ENCODE peak calls at places on chromosomes 4 and X, in nine cellular contexts. I, D, A, N, Y, B, V, T and L are unnamed samples.

GRCh38 chr4:46894841-46895240 is 14.2 kb downstream of the COX7B2 start:
- DNase-seq in I (no peak), D (no peak), A (no peak), N (no peak), Y (no peak), B (no peak), V (no peak), T (no peak), L (no peak)

GRCh38 chr4:42633605-42634388 is 23.1 kb downstream of the ATP8A1 start:
- DNase-seq in I (no peak), D (no peak), A (no peak), N (no peak), Y (no peak), B (peak), V (no peak), T (no peak), L (peak)

GRCh38 chrX:45771560-45772340 is 571.1 kb upstream of the DIPK2B start:
- DNase-seq in I (no peak), D (peak), A (peak), N (peak), Y (peak), B (no peak), V (no peak), T (peak), L (peak)

GRCh38 chr4:41212221-41213203 is 1.8 kb downstream of the APBB2 start:
- DNase-seq in I (no peak), D (peak), A (no peak), N (no peak), Y (peak), B (no peak), V (no peak), T (no peak), L (peak)

GRCh38 chr4:96170198-96170597 is 330.3 kb downstream of the PDHA2 start:
- DNase-seq in I (no peak), D (no peak), A (no peak), N (peak), Y (no peak), B (no peak), V (no peak), T (no peak), L (peak)

GRCh38 chr4:76767983-76768382 is 130.0 kb downstream of the SOWAHB start:
- DNase-seq in I (no peak), D (no peak), A (no peak), N (no peak), Y (peak), B (no peak), V (no peak), T (no peak), L (no peak)

GRCh38 chrX:68682790-68683189 is 35.3 kb downstream of the STARD8 start:
- DNase-seq in I (no peak), D (no peak), A (no peak), N (no peak), Y (no peak), B (no peak), V (no peak), T (no peak), L (no peak)

GRCh38 chr4:153142700-153143438 is 61.4 kb upstream of the TRIM2 start:
- DNase-seq in I (peak), D (peak), A (peak), N (peak), Y (peak), B (no peak), V (no peak), T (peak), L (peak)

GRCh38 chrX:149950681-149951080 is 12.4 kb upstream of the EOLA2 start:
- DNase-seq in I (no peak), D (peak), A (no peak), N (no peak), Y (peak), B (no peak), V (no peak), T (no peak), L (peak)

GRCh38 chr4:138666366-138666765 is 349.2 kb upstream of the NOCT start:
- DNase-seq in I (no peak), D (no peak), A (no peak), N (no peak), Y (no peak), B (no peak), V (no peak), T (no peak), L (no peak)

GRCh38 chrX:117985241-117985640 is 131.4 kb downstream of the KLHL13 start:
- DNase-seq in I (no peak), D (no peak), A (no peak), N (no peak), Y (no peak), B (peak), V (no peak), T (no peak), L (peak)

GRCh38 chr4:56496241-56496640 is 9.3 kb upstream of the ARL9 start:
- DNase-seq in I (no peak), D (no peak), A (no peak), N (no peak), Y (no peak), B (no peak), V (no peak), T (no peak), L (no peak)

GRCh38 chr4:172480471-172480870 is 667.3 kb downstream of the GALNTL6 start:
- DNase-seq in I (no peak), D (no peak), A (no peak), N (no peak), Y (no peak), B (no peak), V (no peak), T (no peak), L (no peak)

GRCh38 chrX:19673334-19674040 is 158.2 kb upstream of the MAP3K15 start:
- DNase-seq in I (peak), D (peak), A (no peak), N (peak), Y (peak), B (no peak), V (peak), T (no peak), L (no peak)

GRCh38 chr4:7435411-7436095 is 823 bp upstream of the PSAPL1 start:
- DNase-seq in I (no peak), D (no peak), A (no peak), N (no peak), Y (no peak), B (no peak), V (no peak), T (no peak), L (no peak)
- H3K4me3 ChIP-seq in I (no peak), D (no peak), A (no peak), N (no peak), Y (no peak), B (no peak), V (no peak), T (no peak), L (no peak)

GRCh38 chrX:25039036-25039435 is 23.3 kb upstream of the ARX start:
- DNase-seq in I (no peak), D (no peak), A (no peak), N (no peak), Y (no peak), B (no peak), V (no peak), T (no peak), L (no peak)
- H3K4me3 ChIP-seq in I (no peak), D (no peak), A (no peak), N (no peak), Y (no peak), B (no peak), V (no peak), T (no peak), L (no peak)

DNA sequence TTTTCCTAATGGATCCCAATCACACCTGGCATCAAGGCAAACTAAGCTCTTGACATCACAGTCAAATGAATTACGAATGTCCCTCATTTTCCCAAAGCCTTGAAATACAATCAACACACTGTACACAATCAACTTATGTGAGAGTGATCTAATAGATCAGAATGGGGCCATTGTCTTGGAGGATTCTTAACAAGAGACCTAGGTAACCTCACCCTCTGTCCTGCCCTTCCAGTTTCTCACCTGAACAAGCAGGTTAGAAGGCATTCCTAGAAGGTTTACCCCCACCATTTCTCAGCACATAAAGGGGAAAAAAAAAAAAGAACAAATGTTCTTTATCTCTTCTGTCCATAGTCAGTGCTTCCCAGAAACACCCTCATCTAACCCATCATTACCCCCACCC is 6.3 kb downstream of the SLC39A8 start:
- DNase-seq in I (no peak), D (no peak), A (no peak), N (no peak), Y (no peak), B (no peak), V (no peak), T (no peak), L (no peak)
- H3K4me3 ChIP-seq in I (no peak), D (no peak), A (no peak), N (no peak), Y (no peak), B (no peak), V (no peak), T (no peak), L (no peak)

GRCh38 chr4:64508089-64508488 is 98.8 kb upstream of the TECRL start:
- DNase-seq in I (no peak), D (no peak), A (no peak), N (no peak), Y (no peak), B (no peak), V (no peak), T (no peak), L (no peak)
- H3K4me3 ChIP-seq in I (no peak), D (no peak), A (no peak), N (no peak), Y (no peak), B (no peak), V (no peak), T (no peak), L (no peak)

DNA sequence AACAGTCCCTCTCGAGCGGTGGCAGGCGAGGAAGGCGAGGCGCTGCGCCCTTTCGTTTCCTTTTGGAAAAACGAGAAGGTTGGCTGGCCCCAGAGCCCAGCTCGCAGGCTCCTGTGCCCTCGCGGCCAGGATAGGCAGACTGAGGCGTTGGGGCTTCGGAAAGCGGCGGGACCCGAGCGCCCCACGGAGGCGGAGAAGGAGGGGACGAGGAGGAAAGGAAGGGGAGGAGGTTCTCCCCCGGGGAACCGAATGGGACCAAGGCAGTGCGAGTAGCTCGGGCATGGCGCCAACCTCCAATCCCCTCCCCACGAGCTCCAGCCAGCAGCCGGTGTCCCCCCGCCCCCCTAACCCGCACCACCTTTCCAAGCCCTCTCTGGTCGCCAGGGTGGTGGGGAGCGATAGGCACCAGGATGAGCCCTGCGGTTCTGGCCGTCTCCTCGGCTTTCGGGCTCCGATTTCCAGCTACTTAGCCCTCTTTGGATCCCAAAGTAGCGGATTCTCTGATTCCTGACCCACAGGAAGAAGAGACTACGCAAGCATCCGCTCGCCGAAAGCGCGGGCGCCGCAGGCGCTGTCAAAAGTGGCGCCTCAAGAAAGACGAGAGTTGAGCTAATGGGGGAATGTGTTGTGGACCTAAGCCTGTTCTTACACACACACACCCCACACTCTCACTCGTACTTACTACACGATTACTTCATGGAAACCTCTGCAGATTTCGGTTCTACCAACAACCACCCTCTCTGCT is 15.2 kb upstream of the ZIC3 start:
- DNase-seq in I (no peak), D (no peak), A (no peak), N (no peak), Y (no peak), B (no peak), V (no peak), T (no peak), L (no peak)
- H3K4me3 ChIP-seq in I (peak), D (no peak), A (no peak), N (no peak), Y (no peak), B (no peak), V (no peak), T (no peak), L (no peak)

DNA sequence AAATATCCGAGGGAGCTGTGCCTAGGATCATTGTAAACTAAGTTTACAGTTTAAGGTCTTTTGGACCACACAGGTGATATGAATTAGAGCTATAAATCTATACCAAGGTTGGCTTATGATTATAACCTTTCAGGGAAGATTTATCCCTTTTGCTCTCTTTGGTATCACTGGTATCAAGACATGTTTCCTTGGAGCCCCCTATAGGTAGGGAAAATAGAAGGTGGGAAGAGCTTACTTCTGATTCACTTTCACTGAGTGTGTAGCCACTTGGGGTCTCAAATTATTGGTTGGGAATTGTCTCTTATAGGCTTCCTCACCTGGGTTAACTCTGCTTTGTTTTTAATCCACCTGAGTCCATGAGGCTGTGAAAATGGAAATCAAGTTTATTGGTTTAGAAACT is 262.1 kb upstream of the NR3C2 start:
- DNase-seq in I (no peak), D (no peak), A (no peak), N (no peak), Y (no peak), B (no peak), V (no peak), T (no peak), L (no peak)
- H3K4me3 ChIP-seq in I (no peak), D (no peak), A (no peak), N (no peak), Y (no peak), B (no peak), V (no peak), T (no peak), L (no peak)

DNA sequence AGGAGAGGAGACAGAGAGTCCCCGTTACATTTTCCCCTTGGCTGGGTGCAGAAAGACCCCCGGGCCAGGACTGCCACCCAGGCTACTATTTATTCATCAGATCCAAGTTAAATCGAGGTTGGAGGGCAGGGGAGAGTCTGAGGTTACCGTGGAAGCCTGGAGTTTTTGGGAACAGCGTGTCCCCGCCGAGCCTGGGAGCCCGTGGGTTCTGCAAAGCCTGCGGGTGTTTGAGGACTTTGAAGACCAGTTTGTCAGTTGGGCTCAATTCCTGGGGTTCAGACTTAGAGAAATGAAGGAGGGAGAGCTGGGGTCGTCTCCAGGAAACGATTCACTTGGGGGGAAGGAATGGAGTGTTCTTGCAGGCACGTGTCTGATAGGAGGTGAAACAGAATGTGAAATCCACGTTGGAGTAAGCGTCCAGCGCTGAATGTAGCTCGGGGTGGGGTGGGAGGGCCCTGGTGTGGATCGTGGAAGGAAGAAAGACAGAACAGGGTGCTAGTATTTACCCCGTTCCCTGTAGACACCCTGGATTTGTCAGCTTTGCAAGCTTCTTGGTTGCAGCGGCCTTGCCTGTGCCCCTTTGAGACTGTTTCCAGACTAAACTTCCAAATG is 2.6 kb downstream of the SHOX start:
- DNase-seq in I (no peak), D (no peak), A (no peak), N (no peak), Y (no peak), B (no peak), V (no peak), T (no peak), L (no peak)
- H3K4me3 ChIP-seq in I (no peak), D (no peak), A (no peak), N (no peak), Y (peak), B (no peak), V (no peak), T (no peak), L (no peak)

GRCh38 chr4:182208651-182209050 is 34.6 kb upstream of the TENM3 start:
- DNase-seq in I (no peak), D (no peak), A (no peak), N (no peak), Y (no peak), B (no peak), V (no peak), T (no peak), L (no peak)

GRCh38 chr4:182216005-182216404 is 27.2 kb upstream of the TENM3 start:
- DNase-seq in I (no peak), D (no peak), A (no peak), N (no peak), Y (no peak), B (no peak), V (no peak), T (no peak), L (no peak)

GRCh38 chr4:182215171-182215570 is 28.0 kb upstream of the TENM3 start:
- DNase-seq in I (no peak), D (no peak), A (no peak), N (no peak), Y (no peak), B (no peak), V (no peak), T (no peak), L (no peak)

GRCh38 chr4:182213024-182213423 is 30.2 kb upstream of the TENM3 start:
- DNase-seq in I (no peak), D (no peak), A (no peak), N (no peak), Y (no peak), B (no peak), V (no peak), T (no peak), L (no peak)

GRCh38 chr4:182212211-182212761 is 30.9 kb upstream of the TENM3 start:
- DNase-seq in I (no peak), D (no peak), A (no peak), N (no peak), Y (peak), B (no peak), V (no peak), T (no peak), L (no peak)
- H3K4me3 ChIP-seq in I (no peak), D (no peak), A (peak), N (no peak), Y (peak), B (no peak), V (no peak), T (no peak), L (no peak)